ENCODE peak calls at places on chromosomes 11 and 22, in four cellular contexts. I is mucosa of gallbladder; R is cerebellar cortex; F is activated CD4-positive, alpha-beta T cell treated with anti-CD3 and anti-CD28 coated beads for 4 hours. W is an unnamed sample.
A peak's percentile ranks its signal among the peaks of the same experiment; 100 is the strongest.

GRCh38 chr11:59076876-59077571 is 9.1 kb upstream of the GLYATL1B start:
- DNase-seq in F (no peak), R (no peak), I (no peak), W (no peak)

GRCh38 chr22:22450343-22450839 is 58.2 kb downstream of the ZNF280B start:
- DNase-seq in F (no peak), R (no peak), I (peak; percentile 40), W (no peak)

GRCh38 chr11:104161751-104162450 is 2.0 kb downstream of the PDGFD start:
- DNase-seq in F (no peak), R (no peak), I (peak; percentile 20), W (no peak)

GRCh38 chr22:50530857-50531545 is 1.2 kb upstream of the TYMP start:
- DNase-seq in F (peak; percentile 74), R (peak; percentile 29), I (peak; percentile 87), W (peak; percentile 85)

GRCh38 chr11:65381721-65382035 is 768 bp downstream of the SLC25A45 start:
- DNase-seq in I (peak; percentile 93), R (peak; percentile 35), F (no peak), W (peak; percentile 39)

GRCh38 chr11:116986521-116987105 is 111.6 kb downstream of the SIK3 start:
- DNase-seq in F (no peak), I (no peak), R (no peak), W (no peak)

GRCh38 chr22:23192133-23192532 is 11.8 kb downstream of the BCR start:
- DNase-seq in F (no peak), I (no peak), R (peak; percentile 92), W (no peak)

GRCh38 chr11:102120437-102120935 is 10.2 kb downstream of the YAP1 start:
- DNase-seq in I (no peak), F (no peak), R (no peak), W (no peak)

GRCh38 chr11:119309953-119310681 is 6.8 kb downstream of the MCAM start:
- DNase-seq in I (no peak), R (no peak), F (no peak), W (no peak)

GRCh38 chr22:49773531-49773930 is 54.1 kb downstream of the BRD1 start:
- DNase-seq in F (no peak), R (no peak), I (no peak), W (no peak)

GRCh38 chr22:43381693-43382092 is 30.1 kb upstream of the MPPED1 start:
- DNase-seq in R (no peak), F (no peak), I (no peak), W (no peak)